ENCODE peak calls at places on chromosomes 7 and 10, in seven cellular contexts. One of them, this sample, is unnamed.

GRCh38 chr10:101301111-101301731 is 52.7 kb upstream of the BTRC start:
- DNase-seq in GM23248: peak; percentile 44
- DNase-seq in effector memory CD4-positive, alpha-beta T cell: no peak
- DNase-seq in HCT116: peak; percentile 63
- DNase-seq in transverse colon: peak; percentile 18
- DNase-seq in coronary artery: no peak
- DNase-seq in lung: no peak
- DNase-seq in this sample: no peak

GRCh38 chr7:157554393-157555238 is 217.8 kb downstream of the DNAJB6 start:
- DNase-seq in GM23248: no peak
- DNase-seq in effector memory CD4-positive, alpha-beta T cell: no peak
- DNase-seq in HCT116: no peak
- DNase-seq in transverse colon: no peak
- DNase-seq in coronary artery: no peak
- DNase-seq in lung: no peak
- DNase-seq in this sample: no peak

GRCh38 chr7:83338277-83338950 is 175.7 kb upstream of the PCLO start:
- DNase-seq in GM23248: no peak
- DNase-seq in effector memory CD4-positive, alpha-beta T cell: no peak
- DNase-seq in HCT116: no peak
- DNase-seq in transverse colon: no peak
- DNase-seq in coronary artery: no peak
- DNase-seq in lung: no peak
- DNase-seq in this sample: no peak

GRCh38 chr10:75048669-75049098 is 62.8 kb upstream of the SAMD8 start:
- DNase-seq in GM23248: peak; percentile 55
- DNase-seq in effector memory CD4-positive, alpha-beta T cell: no peak
- DNase-seq in HCT116: no peak
- DNase-seq in transverse colon: no peak
- DNase-seq in coronary artery: no peak
- DNase-seq in lung: no peak
- DNase-seq in this sample: no peak

GRCh38 chr10:114073787-114074186 is 30.1 kb downstream of the ADRB1 start:
- DNase-seq in GM23248: no peak
- DNase-seq in effector memory CD4-positive, alpha-beta T cell: no peak
- DNase-seq in HCT116: no peak
- DNase-seq in transverse colon: no peak
- DNase-seq in coronary artery: no peak
- DNase-seq in lung: no peak
- DNase-seq in this sample: no peak

GRCh38 chr7:101532000-101532399 is 97.1 kb downstream of the MYL10 start:
- DNase-seq in GM23248: no peak
- DNase-seq in effector memory CD4-positive, alpha-beta T cell: no peak
- DNase-seq in HCT116: no peak
- DNase-seq in transverse colon: no peak
- DNase-seq in coronary artery: no peak
- DNase-seq in lung: no peak
- DNase-seq in this sample: no peak

GRCh38 chr10:1638889-1639418 is 98.4 kb downstream of the ADARB2 start:
- DNase-seq in GM23248: no peak
- DNase-seq in effector memory CD4-positive, alpha-beta T cell: no peak
- DNase-seq in HCT116: no peak
- DNase-seq in transverse colon: no peak
- DNase-seq in coronary artery: no peak
- DNase-seq in lung: no peak
- DNase-seq in this sample: no peak

GRCh38 chr10:133035952-133036351 is 51.8 kb upstream of the ADGRA1 start:
- DNase-seq in GM23248: no peak
- DNase-seq in effector memory CD4-positive, alpha-beta T cell: no peak
- DNase-seq in HCT116: no peak
- DNase-seq in transverse colon: no peak
- DNase-seq in coronary artery: no peak
- DNase-seq in lung: no peak
- DNase-seq in this sample: no peak

GRCh38 chr7:39811161-39811614 is 138.9 kb upstream of the CDK13 start:
- DNase-seq in GM23248: peak; percentile 77
- DNase-seq in effector memory CD4-positive, alpha-beta T cell: no peak
- DNase-seq in HCT116: no peak
- DNase-seq in transverse colon: no peak
- DNase-seq in coronary artery: no peak
- DNase-seq in lung: no peak
- DNase-seq in this sample: no peak

GRCh38 chr7:69399038-69399800 is 199.1 kb upstream of the AUTS2 start:
- DNase-seq in GM23248: peak; percentile 87
- DNase-seq in effector memory CD4-positive, alpha-beta T cell: no peak
- DNase-seq in HCT116: no peak
- DNase-seq in transverse colon: no peak
- DNase-seq in coronary artery: no peak
- DNase-seq in lung: no peak
- DNase-seq in this sample: peak; percentile 54

GRCh38 chr10:78039743-78040142 is 6.1 kb downstream of the RPS24 start:
- DNase-seq in GM23248: no peak
- DNase-seq in effector memory CD4-positive, alpha-beta T cell: no peak
- DNase-seq in HCT116: no peak
- DNase-seq in transverse colon: no peak
- DNase-seq in coronary artery: no peak
- DNase-seq in lung: no peak
- DNase-seq in this sample: no peak

GRCh38 chr10:44933451-44933850 is 22.3 kb downstream of the TMEM72 start:
- DNase-seq in GM23248: no peak
- DNase-seq in effector memory CD4-positive, alpha-beta T cell: no peak
- DNase-seq in HCT116: no peak
- DNase-seq in transverse colon: no peak
- DNase-seq in coronary artery: peak; percentile 68
- DNase-seq in lung: no peak
- DNase-seq in this sample: no peak

GRCh38 chr7:2255145-2256139 is 13.4 kb downstream of the NUDT1 start:
- DNase-seq in GM23248: no peak
- DNase-seq in effector memory CD4-positive, alpha-beta T cell: no peak
- DNase-seq in HCT116: no peak
- DNase-seq in transverse colon: no peak
- DNase-seq in coronary artery: no peak
- DNase-seq in lung: no peak
- DNase-seq in this sample: no peak

GRCh38 chr10:13346280-13346819 is 1.7 kb downstream of the SEPHS1 start:
- DNase-seq in GM23248: peak; percentile 90
- DNase-seq in effector memory CD4-positive, alpha-beta T cell: no peak
- DNase-seq in HCT116: no peak
- DNase-seq in transverse colon: peak; percentile 25
- DNase-seq in coronary artery: no peak
- DNase-seq in lung: no peak
- DNase-seq in this sample: no peak

GRCh38 chr10:47453435-47454293 is 30.3 kb downstream of the ANXA8 start:
- DNase-seq in GM23248: no peak
- DNase-seq in effector memory CD4-positive, alpha-beta T cell: no peak
- DNase-seq in HCT116: no peak
- DNase-seq in transverse colon: no peak
- DNase-seq in coronary artery: peak; percentile 61
- DNase-seq in lung: no peak
- DNase-seq in this sample: no peak

GRCh38 chr10:120266037-120266436 is 191.0 kb upstream of the PLPP4 start:
- DNase-seq in GM23248: no peak
- DNase-seq in effector memory CD4-positive, alpha-beta T cell: no peak
- DNase-seq in HCT116: no peak
- DNase-seq in transverse colon: no peak
- DNase-seq in coronary artery: no peak
- DNase-seq in lung: no peak
- DNase-seq in this sample: no peak

GRCh38 chr7:66376264-66376945 is 171.3 kb downstream of the TPST1 start:
- DNase-seq in GM23248: no peak
- DNase-seq in effector memory CD4-positive, alpha-beta T cell: no peak
- DNase-seq in HCT116: no peak
- DNase-seq in transverse colon: no peak
- DNase-seq in coronary artery: no peak
- DNase-seq in lung: no peak
- DNase-seq in this sample: no peak

GRCh38 chr7:121302214-121302745 is 26.5 kb upstream of the WNT16 start:
- DNase-seq in GM23248: peak; percentile 63
- DNase-seq in effector memory CD4-positive, alpha-beta T cell: no peak
- DNase-seq in HCT116: peak; percentile 97
- DNase-seq in transverse colon: no peak
- DNase-seq in coronary artery: no peak
- DNase-seq in lung: no peak
- DNase-seq in this sample: no peak

GRCh38 chr7:368651-369475 is 78.9 kb downstream of the FOXL3 start:
- DNase-seq in GM23248: no peak
- DNase-seq in effector memory CD4-positive, alpha-beta T cell: no peak
- DNase-seq in HCT116: no peak
- DNase-seq in transverse colon: no peak
- DNase-seq in coronary artery: no peak
- DNase-seq in lung: no peak
- DNase-seq in this sample: no peak

GRCh38 chr10:53403688-53404087 is 631.1 kb upstream of the MBL2 start:
- DNase-seq in GM23248: no peak
- DNase-seq in effector memory CD4-positive, alpha-beta T cell: no peak
- DNase-seq in HCT116: no peak
- DNase-seq in transverse colon: peak; percentile 14
- DNase-seq in coronary artery: no peak
- DNase-seq in lung: peak; percentile 39
- DNase-seq in this sample: no peak

GRCh38 chr7:39741942-39742623 is 118.7 kb downstream of the RALA start:
- DNase-seq in GM23248: peak; percentile 32
- DNase-seq in effector memory CD4-positive, alpha-beta T cell: peak; percentile 16
- DNase-seq in HCT116: no peak
- DNase-seq in transverse colon: peak; percentile 48
- DNase-seq in coronary artery: no peak
- DNase-seq in lung: no peak
- DNase-seq in this sample: no peak

GRCh38 chr10:91210014-91210413 is 10.4 kb upstream of the PCGF5 start:
- DNase-seq in GM23248: no peak
- DNase-seq in effector memory CD4-positive, alpha-beta T cell: no peak
- DNase-seq in HCT116: no peak
- DNase-seq in transverse colon: no peak
- DNase-seq in coronary artery: no peak
- DNase-seq in lung: no peak
- DNase-seq in this sample: no peak

DNA sequence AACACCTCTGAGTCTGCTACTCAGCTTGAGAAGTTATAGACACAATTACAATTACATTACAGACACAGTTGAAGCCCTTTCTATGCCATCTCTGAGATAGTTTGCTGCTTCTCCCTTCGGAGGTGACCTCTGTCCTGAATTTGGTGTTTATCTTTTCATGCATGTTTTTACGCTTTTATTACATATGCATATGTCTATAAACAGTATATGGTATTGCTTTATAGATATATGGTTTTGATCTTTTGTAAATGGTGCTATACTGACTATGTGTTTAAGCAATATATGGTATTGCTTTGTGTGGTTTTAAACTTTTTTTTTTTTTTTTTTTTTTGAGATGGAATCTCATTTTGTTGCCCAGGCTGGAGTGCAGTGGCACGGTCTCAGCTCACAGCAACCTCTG is 48.4 kb downstream of the HK1 start:
- DNase-seq in GM23248: no peak
- DNase-seq in effector memory CD4-positive, alpha-beta T cell: no peak
- DNase-seq in HCT116: no peak
- DNase-seq in transverse colon: no peak
- DNase-seq in coronary artery: no peak
- DNase-seq in lung: no peak
- DNase-seq in this sample: no peak
- H3K27ac ChIP-seq in GM23248: no peak overlapping the region
- H3K27ac ChIP-seq in effector memory CD4-positive, alpha-beta T cell: no peak overlapping the region
- H3K27ac ChIP-seq in HCT116: no peak overlapping the region
- H3K27ac ChIP-seq in transverse colon: peak overlapping the region; percentile 81
- H3K27ac ChIP-seq in coronary artery: peak overlapping the region; percentile 68
- H3K27ac ChIP-seq in lung: no peak overlapping the region
- H3K27ac ChIP-seq in this sample: no peak overlapping the region

GRCh38 chr7:18497800-18498199 is 2.3 kb downstream of the HDAC9 start:
- DNase-seq in GM23248: no peak
- DNase-seq in effector memory CD4-positive, alpha-beta T cell: no peak
- DNase-seq in HCT116: no peak
- DNase-seq in transverse colon: no peak
- DNase-seq in coronary artery: no peak
- DNase-seq in lung: no peak
- DNase-seq in this sample: no peak

GRCh38 chr7:18494821-18495408 is 634 bp upstream of the HDAC9 start:
- DNase-seq in GM23248: peak; percentile 88
- DNase-seq in effector memory CD4-positive, alpha-beta T cell: no peak
- DNase-seq in HCT116: no peak
- DNase-seq in transverse colon: no peak
- DNase-seq in coronary artery: no peak
- DNase-seq in lung: no peak
- DNase-seq in this sample: no peak

GRCh38 chr7:18497082-18497481 is 1.5 kb downstream of the HDAC9 start:
- DNase-seq in GM23248: no peak
- DNase-seq in effector memory CD4-positive, alpha-beta T cell: no peak
- DNase-seq in HCT116: no peak
- DNase-seq in transverse colon: no peak
- DNase-seq in coronary artery: no peak
- DNase-seq in lung: no peak
- DNase-seq in this sample: no peak

GRCh38 chr7:18496336-18496700 is 769 bp downstream of the HDAC9 start:
- DNase-seq in GM23248: no peak
- DNase-seq in effector memory CD4-positive, alpha-beta T cell: no peak
- DNase-seq in HCT116: no peak
- DNase-seq in transverse colon: no peak
- DNase-seq in coronary artery: no peak
- DNase-seq in lung: no peak
- DNase-seq in this sample: no peak

GRCh38 chr7:18495412-18496335 is at the start of gene HDAC9:
- DNase-seq in GM23248: peak; percentile 83
- DNase-seq in effector memory CD4-positive, alpha-beta T cell: no peak
- DNase-seq in HCT116: no peak
- DNase-seq in transverse colon: peak; percentile 51
- DNase-seq in coronary artery: no peak
- DNase-seq in lung: no peak
- DNase-seq in this sample: peak; percentile 32
- H3K27ac ChIP-seq in GM23248: peak within 1 kb of the TSS; percentile 89
- H3K27ac ChIP-seq in effector memory CD4-positive, alpha-beta T cell: no peak within 1 kb of the TSS
- H3K27ac ChIP-seq in HCT116: no peak within 1 kb of the TSS
- H3K27ac ChIP-seq in transverse colon: peak within 1 kb of the TSS; percentile 34
- H3K27ac ChIP-seq in coronary artery: peak within 1 kb of the TSS; percentile 86
- H3K27ac ChIP-seq in lung: no peak within 1 kb of the TSS
- H3K27ac ChIP-seq in this sample: peak within 1 kb of the TSS; percentile 60

GRCh38 chr7:73358590-73359275 is 30.8 kb downstream of the FKBP6 start:
- DNase-seq in GM23248: no peak
- DNase-seq in effector memory CD4-positive, alpha-beta T cell: no peak
- DNase-seq in HCT116: no peak
- DNase-seq in transverse colon: no peak
- DNase-seq in coronary artery: no peak
- DNase-seq in lung: no peak
- DNase-seq in this sample: no peak
- H3K27ac ChIP-seq in GM23248: no peak overlapping the region
- H3K27ac ChIP-seq in effector memory CD4-positive, alpha-beta T cell: no peak overlapping the region
- H3K27ac ChIP-seq in HCT116: no peak overlapping the region
- H3K27ac ChIP-seq in transverse colon: peak overlapping the region; percentile 65
- H3K27ac ChIP-seq in coronary artery: peak overlapping the region; percentile 70
- H3K27ac ChIP-seq in lung: no peak overlapping the region
- H3K27ac ChIP-seq in this sample: peak overlapping the region; percentile 40

GRCh38 chr10:79615577-79615976 is 4.8 kb downstream of the SFTPA1 start:
- DNase-seq in GM23248: no peak
- DNase-seq in effector memory CD4-positive, alpha-beta T cell: no peak
- DNase-seq in HCT116: no peak
- DNase-seq in transverse colon: no peak
- DNase-seq in coronary artery: no peak
- DNase-seq in lung: no peak
- DNase-seq in this sample: no peak

GRCh38 chr10:79608505-79609375 is 2.0 kb upstream of the SFTPA1 start:
- DNase-seq in GM23248: peak; percentile 31
- DNase-seq in effector memory CD4-positive, alpha-beta T cell: no peak
- DNase-seq in HCT116: peak; percentile 24
- DNase-seq in transverse colon: peak; percentile 26
- DNase-seq in coronary artery: no peak
- DNase-seq in lung: no peak
- DNase-seq in this sample: no peak

GRCh38 chr10:79605308-79605707 is 5.4 kb upstream of the SFTPA1 start:
- DNase-seq in GM23248: no peak
- DNase-seq in effector memory CD4-positive, alpha-beta T cell: no peak
- DNase-seq in HCT116: no peak
- DNase-seq in transverse colon: no peak
- DNase-seq in coronary artery: no peak
- DNase-seq in lung: no peak
- DNase-seq in this sample: no peak

GRCh38 chr10:79610601-79611191 is at the start of gene SFTPA1:
- DNase-seq in GM23248: no peak
- DNase-seq in effector memory CD4-positive, alpha-beta T cell: no peak
- DNase-seq in HCT116: no peak
- DNase-seq in transverse colon: no peak
- DNase-seq in coronary artery: no peak
- DNase-seq in lung: peak; percentile 89
- DNase-seq in this sample: no peak
- H3K27ac ChIP-seq in GM23248: no peak within 1 kb of the TSS
- H3K27ac ChIP-seq in effector memory CD4-positive, alpha-beta T cell: no peak within 1 kb of the TSS
- H3K27ac ChIP-seq in HCT116: no peak within 1 kb of the TSS
- H3K27ac ChIP-seq in transverse colon: no peak within 1 kb of the TSS
- H3K27ac ChIP-seq in coronary artery: no peak within 1 kb of the TSS
- H3K27ac ChIP-seq in lung: peak within 1 kb of the TSS; percentile 50
- H3K27ac ChIP-seq in this sample: no peak within 1 kb of the TSS